ENCODE peak calls at places on chromosome 9, in seven cellular contexts. L is IMR-90, T is fibroblast of pulmonary artery, C is fibroblast of lung, N is pancreas, A is GM12865, R is MM.1S. P is an unnamed sample.
A peak's percentile ranks its signal among the peaks of the same experiment; 100 is the strongest.

GRCh38 chr9:127264462-127265040 is at the start of gene GARNL3:
- DNase-seq in R (no peak), T (no peak), N (no peak), C (no peak), L (no peak), A (no peak), P (no peak)

GRCh38 chr9:136009516-136009915 is 48.3 kb upstream of the UBAC1 start:
- DNase-seq in N (peak; percentile 14), C (no peak), A (no peak), T (no peak), L (no peak), R (no peak), P (no peak)

GRCh38 chr9:3478549-3478953 is 47.2 kb downstream of the RFX3 start:
- DNase-seq in R (peak; percentile 39), C (peak; percentile 37), N (no peak), A (peak; percentile 86), T (peak; percentile 72), L (no peak), P (no peak)

GRCh38 chr9:99140685-99141314 is 35.9 kb downstream of the TGFBR1 start:
- DNase-seq in C (peak; percentile 47), A (peak; percentile 71), N (no peak), T (peak; percentile 81), L (peak; percentile 67), R (peak; percentile 30), P (peak; percentile 49)

GRCh38 chr9:2727966-2728613 is 10.8 kb downstream of the KCNV2 start:
- DNase-seq in R (peak; percentile 44), C (peak; percentile 52), A (peak; percentile 66), T (peak; percentile 85), L (peak; percentile 71), N (no peak), P (no peak)

GRCh38 chr9:78026416-78026815 is 5.2 kb downstream of the GNAQ start:
- DNase-seq in N (no peak), A (no peak), C (peak; percentile 33), T (no peak), R (no peak), L (no peak), P (no peak)

GRCh38 chr9:127943011-127943662 is 5.5 kb upstream of the DPM2 start:
- DNase-seq in N (peak; percentile 27), C (no peak), T (no peak), R (no peak), A (no peak), L (no peak), P (no peak)

GRCh38 chr9:132780230-132781007 is 97.7 kb downstream of the AK8 start:
- DNase-seq in A (peak; percentile 54), L (no peak), R (no peak), T (peak; percentile 5), C (no peak), N (no peak), P (no peak)

GRCh38 chr9:84343111-84343521 is 2.6 kb upstream of the SLC28A3 start:
- DNase-seq in C (peak; percentile 83), R (no peak), L (peak; percentile 52), A (no peak), N (no peak), T (peak; percentile 88), P (no peak)

DNA sequence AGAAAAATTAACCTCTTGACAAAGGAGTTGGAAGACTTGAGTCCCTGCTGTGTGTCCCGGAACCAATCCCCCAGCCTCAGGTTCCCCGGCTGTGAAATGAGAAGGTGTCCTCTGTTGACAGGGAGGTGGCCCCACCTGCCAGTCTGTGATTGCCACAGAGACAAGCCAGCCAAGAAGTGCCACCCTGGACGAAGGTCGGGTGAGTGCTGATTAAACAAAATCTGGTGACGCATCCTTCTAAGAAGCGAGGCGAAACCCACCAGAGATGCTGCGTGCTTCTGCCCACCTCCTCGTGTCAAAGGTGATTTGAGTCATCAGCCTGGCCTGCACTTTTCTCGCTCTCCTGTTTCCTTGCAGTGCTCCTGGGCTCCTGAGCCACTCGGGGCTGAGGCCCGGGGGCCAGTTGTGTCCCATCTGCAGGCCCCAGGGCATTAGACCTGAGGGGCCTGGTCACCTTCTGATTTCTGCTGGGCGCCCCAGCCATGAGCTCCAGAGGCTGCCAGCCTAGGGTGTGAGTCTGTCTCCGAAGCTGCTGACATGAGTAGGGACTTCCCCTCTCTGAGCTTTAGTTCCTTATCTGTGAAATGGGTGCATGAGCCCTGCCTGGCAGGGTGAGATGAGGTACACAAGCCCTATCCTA is 28.7 kb downstream of the NEK6 start:
- DNase-seq in T (peak; percentile 85), L (peak; percentile 98), C (peak; percentile 96), A (peak; percentile 88), R (peak; percentile 90), N (no peak), P (no peak)
- H3K4me3 ChIP-seq in T (peak overlapping the region; percentile 4), L (no peak overlapping the region), C (no peak overlapping the region), A (peak overlapping the region; percentile 54), R (peak overlapping the region; percentile 33), N (no peak overlapping the region), P (no peak overlapping the region)

GRCh38 chr9:92405770-92406169 is 1.4 kb upstream of the OGN start:
- DNase-seq in L (no peak), N (no peak), C (no peak), R (no peak), A (no peak), T (no peak), P (no peak)
- H3K4me3 ChIP-seq in L (no peak overlapping the region), N (no peak overlapping the region), C (no peak overlapping the region), R (no peak overlapping the region), A (no peak overlapping the region), T (no peak overlapping the region), P (peak overlapping the region; percentile 53)

DNA sequence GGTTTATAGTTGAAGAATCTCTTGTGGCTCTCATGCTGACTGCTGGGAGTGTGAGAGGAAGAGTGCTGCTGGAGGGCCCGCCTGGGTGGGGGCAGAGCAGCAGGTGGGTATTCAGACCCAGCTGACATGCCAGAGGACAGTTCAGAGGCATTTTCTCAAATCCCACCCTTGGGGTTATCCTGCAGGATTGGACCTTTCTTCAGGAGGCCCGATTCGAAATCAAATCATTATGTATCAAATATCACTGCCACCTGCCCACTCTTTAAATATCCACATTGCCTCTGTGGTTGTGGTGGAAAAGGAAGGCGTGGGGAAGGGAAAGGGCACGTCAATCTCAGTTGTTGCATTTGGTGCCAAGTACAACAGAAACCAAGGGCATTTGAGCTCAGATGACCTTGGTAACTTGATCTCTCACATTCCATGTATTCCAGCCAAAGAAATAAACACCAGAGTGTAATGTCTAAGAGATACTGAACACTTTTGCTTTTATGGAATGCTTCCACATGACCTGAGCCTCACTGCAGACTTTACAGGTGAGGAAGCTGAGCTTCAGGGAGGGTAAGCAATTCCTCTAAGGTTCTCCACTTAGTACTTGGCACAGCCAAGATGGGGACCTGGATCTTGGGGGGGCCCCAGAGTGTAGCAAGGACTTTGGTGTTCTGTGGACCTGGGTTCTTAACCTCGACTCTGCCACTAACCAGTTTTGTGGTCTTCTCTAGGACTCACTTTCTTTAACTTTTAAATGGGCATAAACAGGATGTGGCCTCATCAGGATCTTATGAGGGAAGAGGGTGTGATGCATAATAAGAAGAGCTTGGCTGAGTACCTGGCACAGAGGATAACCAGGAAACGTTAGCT is 224.5 kb downstream of the AOPEP start:
- DNase-seq in N (no peak), A (no peak), T (peak; percentile 44), C (peak; percentile 71), L (peak; percentile 20), R (no peak), P (peak; percentile 17)
- H3K4me3 ChIP-seq in N (no peak overlapping the region), A (no peak overlapping the region), T (no peak overlapping the region), C (no peak overlapping the region), L (no peak overlapping the region), R (no peak overlapping the region), P (no peak overlapping the region)

GRCh38 chr9:96136992-96137665 is 164.8 kb downstream of the HSD17B3 start:
- DNase-seq in C (peak; percentile 55), N (no peak), L (peak; percentile 78), A (peak; percentile 88), T (peak; percentile 51), R (peak; percentile 92), P (no peak)

GRCh38 chr9:96139592-96140251 is 162.3 kb downstream of the HSD17B3 start:
- DNase-seq in N (no peak), L (peak; percentile 95), T (peak; percentile 71), C (peak; percentile 87), R (no peak), A (no peak), P (no peak)

GRCh38 chr9:96135904-96136303 is 166.1 kb downstream of the HSD17B3 start:
- DNase-seq in C (peak; percentile 12), T (no peak), N (no peak), R (peak; percentile 55), A (no peak), L (no peak), P (peak; percentile 31)

GRCh38 chr9:96138616-96139015 is 163.4 kb downstream of the HSD17B3 start:
- DNase-seq in N (no peak), R (no peak), L (no peak), T (no peak), A (no peak), C (no peak), P (no peak)

DNA sequence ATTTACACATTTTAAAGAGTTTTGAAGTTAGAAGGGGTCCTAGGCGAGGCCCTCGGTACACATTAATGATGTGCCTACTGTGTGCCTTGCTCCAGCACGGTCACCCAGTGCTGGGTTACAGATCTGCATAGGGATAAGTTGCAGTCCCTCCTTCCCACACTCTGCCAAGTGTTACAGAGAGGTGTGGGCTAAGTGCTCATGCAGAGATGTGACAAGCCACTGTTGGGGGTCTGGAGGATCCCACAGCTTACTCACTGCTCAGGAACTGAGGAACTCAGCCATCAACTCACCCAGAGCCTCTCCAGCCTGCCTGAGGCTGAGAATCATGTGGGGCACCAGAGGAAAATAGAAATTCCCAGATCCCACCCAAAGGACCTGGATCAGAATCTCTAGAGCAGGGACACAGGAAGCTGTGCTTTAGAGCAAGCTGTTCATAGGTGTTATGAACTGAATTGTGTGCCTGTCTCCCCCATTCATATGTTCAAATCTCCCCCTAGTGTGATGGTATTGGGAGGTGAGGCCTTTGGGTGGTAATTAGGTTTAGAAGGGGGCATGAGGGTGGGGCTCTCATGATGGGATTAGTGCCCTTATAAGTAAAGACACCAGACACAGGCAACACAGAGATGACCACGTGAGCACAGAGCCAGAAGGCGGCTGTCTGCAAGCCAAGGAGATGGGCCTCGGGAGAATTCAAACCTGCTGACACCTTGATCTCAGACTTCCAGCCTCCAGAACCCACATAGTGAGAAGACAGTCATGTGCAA is 164.1 kb downstream of the HSD17B3 start:
- DNase-seq in A (no peak), C (peak; percentile 30), N (no peak), L (peak; percentile 12), R (no peak), T (no peak), P (no peak)
- H3K4me3 ChIP-seq in A (peak overlapping the region; percentile 30), C (peak overlapping the region; percentile 26), N (no peak overlapping the region), L (peak overlapping the region; percentile 35), R (peak overlapping the region; percentile 65), T (no peak overlapping the region), P (no peak overlapping the region)

GRCh38 chr9:121286688-121286972 is 18.7 kb downstream of the GSN start:
- DNase-seq in N (no peak), R (no peak), C (no peak), A (no peak), L (no peak), T (no peak), P (no peak)
- H3K4me3 ChIP-seq in N (no peak overlapping the region), R (no peak overlapping the region), C (no peak overlapping the region), A (no peak overlapping the region), L (no peak overlapping the region), T (no peak overlapping the region), P (no peak overlapping the region)

DNA sequence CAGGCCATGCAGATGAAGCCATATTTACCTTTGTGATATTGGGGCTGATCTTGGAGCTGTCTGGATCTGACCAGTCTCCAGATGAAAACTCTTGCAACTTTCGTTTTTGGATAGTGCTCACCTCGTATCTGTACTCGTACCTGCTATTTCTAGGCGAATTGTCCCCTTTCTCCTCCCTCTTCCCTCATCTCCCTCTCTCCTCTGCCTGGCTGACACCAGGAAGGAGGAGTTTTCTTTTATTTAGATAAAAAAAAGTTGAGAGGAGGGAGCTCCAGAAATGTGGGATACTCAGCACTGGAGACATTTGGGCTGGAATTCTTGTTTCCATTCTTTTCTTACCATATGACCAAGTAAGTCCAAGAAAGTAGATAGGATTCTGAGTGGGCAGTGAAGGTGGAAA is 54.6 kb upstream of the ABL1 start:
- DNase-seq in T (no peak), R (no peak), N (no peak), L (no peak), A (no peak), C (no peak), P (no peak)
- H3K4me3 ChIP-seq in T (peak overlapping the region; percentile 53), R (no peak overlapping the region), N (no peak overlapping the region), L (peak overlapping the region; percentile 39), A (no peak overlapping the region), C (peak overlapping the region; percentile 26), P (no peak overlapping the region)